ENCODE peak calls at places on chromosomes 5 and 9, in four cellular contexts. O, J, K and U are unnamed samples.
A peak's percentile ranks its signal among the peaks of the same experiment; 100 is the strongest.

GRCh38 chr9:76621011-76621410 is 143.2 kb upstream of the PCA3 start:
- DNase-seq in O (no peak), J (no peak), K (no peak), U (no peak)

GRCh38 chr9:18596920-18597319 is 123.0 kb downstream of the ADAMTSL1 start:
- DNase-seq in O (no peak), J (peak; percentile 48), K (no peak), U (peak; percentile 44)

GRCh38 chr9:120723547-120723946 is 9.3 kb upstream of the MEGF9 start:
- DNase-seq in O (no peak), J (no peak), K (peak; percentile 72), U (peak; percentile 89)

GRCh38 chr5:66617223-66617861 is 21.1 kb downstream of the MAST4 start:
- DNase-seq in O (no peak), J (no peak), K (no peak), U (no peak)

GRCh38 chr5:87074934-87075541 is 192.6 kb upstream of the RASA1 start:
- DNase-seq in O (peak; percentile 9), J (peak; percentile 85), K (no peak), U (no peak)

GRCh38 chr9:36625006-36625600 is 52.4 kb downstream of the MELK start:
- DNase-seq in O (no peak), J (peak; percentile 84), K (peak; percentile 79), U (peak; percentile 48)

GRCh38 chr5:89900346-89900745 is 509.2 kb downstream of the CETN3 start:
- DNase-seq in O (no peak), J (no peak), K (no peak), U (no peak)

GRCh38 chr9:105832311-105832710 is 138.0 kb downstream of the TMEM38B start:
- DNase-seq in O (no peak), J (peak; percentile 58), K (no peak), U (no peak)

GRCh38 chr9:76894198-76894597 is 11.7 kb downstream of the PRUNE2 start:
- DNase-seq in O (no peak), J (no peak), K (no peak), U (no peak)

GRCh38 chr9:123453904-123454321 is 97.9 kb downstream of the CRB2 start:
- DNase-seq in O (no peak), J (no peak), K (no peak), U (no peak)

GRCh38 chr9:81829201-81829882 is 98.9 kb upstream of the SPATA31D4 start:
- DNase-seq in O (no peak), J (no peak), K (no peak), U (no peak)

GRCh38 chr5:65961644-65962043 is 35.3 kb downstream of the ERBIN start:
- DNase-seq in O (no peak), J (peak; percentile 48), K (peak; percentile 63), U (peak; percentile 59)

GRCh38 chr5:68548959-68549676 is 333.6 kb downstream of the PIK3R1 start:
- DNase-seq in O (no peak), J (peak; percentile 62), K (peak; percentile 79), U (peak; percentile 97)

GRCh38 chr5:92969781-92970237 is 611.2 kb downstream of the NR2F1-AS1 start:
- DNase-seq in O (no peak), J (no peak), K (no peak), U (no peak)

GRCh38 chr5:80926979-80927656 is 33.0 kb upstream of the RASGRF2 start:
- DNase-seq in O (no peak), J (no peak), K (no peak), U (no peak)

GRCh38 chr9:136661641-136662325 is 933 bp upstream of the EGFL7 start:
- DNase-seq in O (no peak), J (no peak), K (no peak), U (no peak)